ENCODE peak calls at places on chromosomes 3 and 15, in ten cellular contexts. Y, M, R, Z, J, U, T, D, H and X are unnamed samples.
A peak's percentile ranks its signal among the peaks of the same experiment; 100 is the strongest.

GRCh38 chr15:44738340-44738984 is 2.1 kb downstream of the TRIM69 start:
- DNase-seq in Z (no peak), M (no peak), H (peak; percentile 67), Y (peak; percentile 36), J (no peak), T (peak; percentile 28), D (peak; percentile 42), R (no peak), U (no peak), X (peak; percentile 42)

GRCh38 chr15:25368855-25369254 is 70.0 kb downstream of the UBE3A start:
- DNase-seq in H (peak; percentile 16), J (no peak), D (no peak), T (no peak), M (no peak), U (no peak), Z (no peak), Y (no peak), R (no peak), X (no peak)

GRCh38 chr15:90836296-90836871 is 32.0 kb upstream of the FURIN start:
- DNase-seq in Z (no peak), U (peak; percentile 80), R (no peak), J (no peak), Y (no peak), D (no peak), T (peak; percentile 78), M (no peak), H (peak; percentile 54), X (no peak)

GRCh38 chr15:84859143-84859542 is 25.3 kb upstream of the SLC28A1 start:
- DNase-seq in Z (no peak), H (no peak), M (no peak), Y (no peak), R (peak; percentile 31), U (no peak), J (peak; percentile 62), D (no peak), T (no peak), X (no peak)

GRCh38 chr15:100043732-100044131 is 298.0 kb downstream of the ADAMTS17 start:
- DNase-seq in Z (no peak), R (no peak), Y (no peak), M (no peak), U (peak; percentile 17), J (no peak), H (no peak), T (no peak), D (no peak), X (no peak)

GRCh38 chr15:68791431-68792283 is 29.0 kb downstream of the ANP32A start:
- DNase-seq in M (no peak), Z (peak; percentile 36), D (no peak), H (no peak), J (no peak), U (peak; percentile 82), Y (peak; percentile 79), R (no peak), T (no peak), X (peak; percentile 76)

GRCh38 chr3:113002676-113003075 is 11.9 kb downstream of the GTPBP8 start:
- DNase-seq in U (peak; percentile 59), Z (no peak), R (no peak), J (no peak), M (no peak), Y (no peak), D (no peak), H (no peak), T (no peak), X (no peak)

GRCh38 chr15:83775738-83776137 is 121.8 kb downstream of the ADAMTSL3 start:
- DNase-seq in D (no peak), H (no peak), J (no peak), M (no peak), U (no peak), R (no peak), Z (no peak), T (no peak), Y (no peak), X (no peak)

GRCh38 chr3:64400706-64401105 is 175.4 kb upstream of the PRICKLE2 start:
- DNase-seq in D (no peak), H (no peak), U (no peak), J (no peak), Z (no peak), Y (no peak), R (no peak), T (no peak), M (no peak), X (no peak)

GRCh38 chr3:111712294-111713180 is 117.4 kb upstream of the ZBED2 start:
- DNase-seq in Z (no peak), U (no peak), Y (no peak), T (no peak), M (no peak), H (peak; percentile 29), J (no peak), R (no peak), D (no peak), X (no peak)

GRCh38 chr3:89049119-89049518 is 58.3 kb upstream of the EPHA3 start:
- DNase-seq in R (no peak), H (no peak), J (no peak), Z (no peak), D (peak; percentile 7), U (peak; percentile 82), M (no peak), Y (no peak), T (no peak), X (no peak)
- TF ChIP-seq CTCF in R (no peak), H (peak; percentile 22), J (no peak), Z (no peak), D (peak; percentile 23), U (peak; percentile 86), M (no peak), Y (no peak), T (no peak), X (no peak)

GRCh38 chr3:184337981-184338380 is 581 bp downstream of the FAM131A start:
- DNase-seq in D (no peak), U (no peak), R (no peak), M (no peak), T (no peak), J (no peak), Z (no peak), Y (no peak), H (no peak), X (no peak)

GRCh38 chr3:184336484-184337230 is 743 bp upstream of the FAM131A start:
- DNase-seq in H (peak; percentile 69), U (peak; percentile 72), Y (peak; percentile 71), Z (no peak), R (peak; percentile 60), D (peak; percentile 45), M (peak; percentile 35), T (peak; percentile 75), J (peak; percentile 62), X (peak; percentile 73)

GRCh38 chr3:184337315-184337714 is at the start of gene FAM131A:
- DNase-seq in H (no peak), Y (no peak), M (peak; percentile 86), D (no peak), Z (no peak), R (peak; percentile 53), U (no peak), T (no peak), J (peak; percentile 78), X (no peak)

GRCh38 chr3:184339016-184339415 is 1.6 kb downstream of the FAM131A start:
- DNase-seq in D (no peak), Y (no peak), J (no peak), T (no peak), Z (no peak), R (no peak), M (no peak), H (no peak), U (no peak), X (no peak)

DNA sequence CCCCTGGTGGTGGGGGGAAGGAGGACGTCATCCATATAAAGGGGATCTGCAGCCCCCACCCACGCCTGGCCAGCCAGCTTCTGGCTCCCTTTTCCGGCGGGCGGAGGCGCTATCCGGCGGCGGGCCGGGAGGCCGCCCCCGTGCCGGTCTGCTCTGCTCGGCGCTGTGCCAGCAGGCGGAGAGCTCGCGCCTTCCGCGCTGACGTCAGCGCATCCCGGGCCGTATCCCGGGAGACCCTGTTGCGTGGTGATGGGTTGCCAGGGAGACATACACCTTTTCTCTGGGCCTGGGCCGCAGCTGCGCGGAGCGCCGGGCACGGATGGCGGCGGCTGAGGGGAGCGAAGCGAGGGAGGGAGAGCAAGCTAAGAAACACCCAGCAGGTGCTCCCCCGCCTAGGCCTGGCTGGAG is 1.1 kb downstream of the FAM131A start:
- DNase-seq in R (peak; percentile 66), T (peak; percentile 85), U (peak; percentile 93), D (peak; percentile 32), J (peak; percentile 88), H (peak; percentile 88), M (peak; percentile 83), Y (no peak), Z (no peak), X (peak; percentile 49)
- TF ChIP-seq CTCF in R (peak; percentile 17), T (no peak), U (peak; percentile 49), D (peak; percentile 20), J (no peak), H (no peak), M (no peak), Y (no peak), Z (no peak), X (no peak)

DNA sequence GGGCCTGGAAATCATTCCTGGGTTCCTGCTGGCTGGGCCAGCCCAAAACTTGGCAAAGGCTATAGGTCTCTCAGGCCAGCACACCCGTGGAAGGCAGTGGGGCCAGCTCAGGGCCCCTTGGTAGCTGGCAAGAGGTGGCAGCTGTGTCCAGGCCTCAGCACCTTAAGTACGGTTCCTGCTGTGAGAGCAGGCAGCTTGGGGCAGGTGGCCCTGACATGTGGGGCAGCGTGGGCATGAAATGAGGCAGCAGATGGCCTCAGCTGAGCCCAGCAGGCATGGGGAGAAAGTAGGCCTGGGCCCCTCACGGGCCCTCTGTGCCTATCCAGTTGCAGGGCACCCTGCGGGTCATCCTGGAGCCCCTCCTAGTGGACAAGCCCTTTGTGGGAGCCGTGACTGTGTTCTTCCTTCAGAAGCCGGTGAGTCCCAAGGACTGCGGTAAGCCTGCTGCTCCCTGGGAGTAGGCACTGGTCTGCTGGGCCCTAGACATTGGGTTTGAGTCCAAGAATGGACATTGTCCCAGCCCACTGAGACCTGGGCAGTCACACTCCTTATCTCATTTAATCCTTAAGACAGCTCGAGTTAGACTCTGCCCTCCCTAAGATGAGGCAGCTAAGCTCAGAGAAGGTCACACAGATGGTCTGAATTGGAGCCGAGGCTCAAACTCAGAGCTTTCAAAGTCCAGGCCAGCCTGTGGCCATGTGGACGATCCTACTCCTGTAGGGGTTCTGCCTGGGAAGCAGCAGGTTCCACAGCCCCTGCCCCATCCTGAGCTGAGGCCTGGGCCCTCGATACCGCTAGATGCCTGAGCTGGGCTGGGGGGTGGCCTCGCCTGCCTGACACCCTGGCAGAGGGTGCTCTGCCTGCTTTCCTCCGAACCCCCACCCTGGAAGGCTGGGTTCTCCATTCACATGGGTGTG is 25.5 kb downstream of the ESYT3 start:
- DNase-seq in Y (no peak), R (no peak), M (no peak), U (peak; percentile 65), T (peak; percentile 11), Z (no peak), D (no peak), H (no peak), J (no peak), X (no peak)
- TF ChIP-seq CTCF in Y (no peak), R (no peak), M (no peak), U (peak; percentile 49), T (no peak), Z (no peak), D (no peak), H (no peak), J (no peak), X (no peak)

DNA sequence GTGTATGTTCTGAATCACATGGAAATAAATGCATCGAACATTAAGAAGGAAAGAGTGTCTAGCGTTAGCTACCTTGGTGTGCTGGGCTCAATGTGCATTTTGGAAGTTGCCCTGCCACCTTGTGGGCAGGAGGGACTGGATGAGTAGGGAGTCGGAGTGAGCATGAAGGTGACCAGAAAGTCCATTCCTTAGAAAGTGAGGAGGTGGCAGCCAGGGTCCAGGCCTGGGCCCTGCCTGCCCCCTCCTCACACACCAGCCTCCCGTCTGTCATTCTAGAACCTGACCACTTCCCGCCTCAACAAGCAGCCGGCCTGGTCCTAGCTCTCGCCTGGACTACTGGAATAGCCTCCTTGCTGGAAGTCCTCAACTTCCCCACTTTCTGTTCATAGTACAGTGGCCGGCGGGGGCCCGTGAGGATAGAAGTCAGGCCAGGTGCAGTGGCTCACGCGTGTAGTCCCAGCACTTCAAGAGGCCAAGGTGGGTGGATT is 10.2 kb upstream of the GATA2 start:
- DNase-seq in H (no peak), M (no peak), R (no peak), J (no peak), U (peak; percentile 72), Z (no peak), T (no peak), Y (no peak), D (peak; percentile 24), X (no peak)
- TF ChIP-seq CTCF in H (peak; percentile 38), M (peak; percentile 9), R (no peak), J (no peak), U (peak; percentile 68), Z (no peak), T (no peak), Y (peak; percentile 11), D (no peak), X (no peak)